ENCODE peak calls at places on chromosomes 2 and 18, in seven cellular contexts. N is prostate gland, S is NT2/D1, Q is stomach, H is cardiac muscle cell, J is epithelial cell of esophagus, P is aorta. L is an unnamed sample.

GRCh38 chr2:15788458-15789229 is 151.7 kb upstream of the MYCN start:
- DNase-seq in N (no peak), S (no peak), Q (no peak), H (no peak), J (no peak), P (no peak), L (no peak)

GRCh38 chr2:175282300-175282699 is 100.8 kb upstream of the ATP5MC3 start:
- DNase-seq in N (no peak), S (no peak), Q (no peak), H (peak), J (peak), P (no peak), L (no peak)

GRCh38 chr2:64122358-64122757 is 21.9 kb downstream of the PELI1 start:
- DNase-seq in N (no peak), S (no peak), Q (no peak), H (no peak), J (no peak), P (no peak), L (no peak)

GRCh38 chr2:11938196-11938595 is 191.8 kb downstream of the LPIN1 start:
- DNase-seq in N (peak), S (no peak), Q (peak), H (peak), J (peak), P (no peak), L (no peak)

GRCh38 chr18:66587430-66587829 is 16.5 kb downstream of the CDH19 start:
- DNase-seq in N (no peak), S (no peak), Q (no peak), H (no peak), J (peak), P (no peak), L (no peak)

GRCh38 chr18:35029770-35030169 is 11.4 kb upstream of the MAPRE2 start:
- DNase-seq in N (no peak), S (no peak), Q (no peak), H (no peak), J (no peak), P (no peak), L (no peak)

GRCh38 chr2:164815071-164815793 is 26.4 kb downstream of the COBLL1 start:
- DNase-seq in N (no peak), S (no peak), Q (no peak), H (no peak), J (no peak), P (no peak), L (no peak)

GRCh38 chr18:55320399-55321255 is 267.4 kb downstream of the TCF4 start:
- DNase-seq in N (no peak), S (no peak), Q (no peak), H (no peak), J (no peak), P (no peak), L (no peak)

GRCh38 chr18:58536534-58537271 is 92.2 kb downstream of the ALPK2 start:
- DNase-seq in N (no peak), S (no peak), Q (no peak), H (no peak), J (no peak), P (no peak), L (no peak)

GRCh38 chr2:53460347-53460746 is 307.3 kb upstream of the CHAC2 start:
- DNase-seq in N (no peak), S (no peak), Q (peak), H (no peak), J (peak), P (no peak), L (no peak)

GRCh38 chr2:229489016-229489415 is 217.9 kb upstream of the PID1 start:
- DNase-seq in N (no peak), S (no peak), Q (no peak), H (peak), J (peak), P (no peak), L (no peak)

GRCh38 chr2:239139101-239139500 is 261.7 kb downstream of the HDAC4 start:
- DNase-seq in N (no peak), S (no peak), Q (no peak), H (no peak), J (no peak), P (no peak), L (no peak)

GRCh38 chr18:36271153-36271552 is 26.4 kb upstream of the FHOD3 start:
- DNase-seq in N (no peak), S (no peak), Q (no peak), H (no peak), J (no peak), P (no peak), L (no peak)

GRCh38 chr2:157093666-157094065 is 163.8 kb upstream of the GALNT5 start:
- DNase-seq in N (no peak), S (no peak), Q (no peak), H (no peak), J (no peak), P (no peak), L (no peak)

GRCh38 chr18:34224423-34225217 is at the start of gene NOL4:
- DNase-seq in N (peak), S (peak), Q (peak), H (peak), J (peak), P (peak), L (no peak)

GRCh38 chr2:63862802-63863201 is 21.1 kb downstream of the UGP2 start:
- DNase-seq in N (no peak), S (no peak), Q (no peak), H (no peak), J (peak), P (no peak), L (no peak)

GRCh38 chr18:23515911-23516546 is 12.7 kb downstream of the RMC1 start:
- DNase-seq in N (peak), S (peak), Q (peak), H (peak), J (peak), P (peak), L (peak)

GRCh38 chr2:41527525-41528323 is 520.1 kb upstream of the PKDCC start:
- DNase-seq in N (no peak), S (no peak), Q (no peak), H (no peak), J (no peak), P (no peak), L (no peak)

GRCh38 chr2:188965147-188965546 is 9.0 kb upstream of the COL3A1 start:
- DNase-seq in N (no peak), S (no peak), Q (no peak), H (peak), J (no peak), P (no peak), L (no peak)

GRCh38 chr2:47771211-47771610 is 11.7 kb upstream of the MSH6 start:
- DNase-seq in N (no peak), S (no peak), Q (no peak), H (peak), J (peak), P (no peak), L (peak)

GRCh38 chr2:216319771-216320170 is 52.5 kb downstream of the MARCHF4 start:
- DNase-seq in N (no peak), S (peak), Q (no peak), H (no peak), J (no peak), P (no peak), L (no peak)

GRCh38 chr18:79598046-79598884 is 81.3 kb upstream of the CTDP1 start:
- DNase-seq in N (no peak), S (no peak), Q (no peak), H (no peak), J (no peak), P (peak), L (peak)

GRCh38 chr18:36412778-36413177 is 115.3 kb downstream of the FHOD3 start:
- DNase-seq in N (no peak), S (no peak), Q (no peak), H (peak), J (peak), P (no peak), L (no peak)

GRCh38 chr2:59025157-59025757 is 784.1 kb upstream of the FANCL start:
- DNase-seq in N (no peak), S (peak), Q (peak), H (peak), J (peak), P (no peak), L (no peak)

GRCh38 chr2:182592691-182593393 is 123.2 kb upstream of the DNAJC10 start:
- DNase-seq in N (no peak), S (no peak), Q (no peak), H (no peak), J (no peak), P (no peak), L (no peak)

GRCh38 chr2:28387082-28387960 is 5.3 kb upstream of the FOSL2 start:
- DNase-seq in N (no peak), S (no peak), Q (no peak), H (peak), J (peak), P (no peak), L (no peak)

GRCh38 chr2:98543214-98543613 is 65.1 kb downstream of the COA5 start:
- DNase-seq in N (no peak), S (no peak), Q (no peak), H (no peak), J (peak), P (no peak), L (no peak)

GRCh38 chr2:182867411-182868048 is 1.1 kb upstream of the FRZB start:
- DNase-seq in N (no peak), S (no peak), Q (no peak), H (no peak), J (no peak), P (no peak), L (no peak)

GRCh38 chr2:30037016-30037415 is 109.8 kb upstream of the YPEL5 start:
- DNase-seq in N (no peak), S (no peak), Q (no peak), H (no peak), J (peak), P (no peak), L (no peak)

GRCh38 chr2:29495536-29495935 is 380.3 kb downstream of the CLIP4 start:
- DNase-seq in N (no peak), S (no peak), Q (no peak), H (peak), J (peak), P (no peak), L (no peak)

GRCh38 chr2:55225481-55226020 is 6.5 kb downstream of the CLHC1 start:
- DNase-seq in N (no peak), S (peak), Q (no peak), H (no peak), J (no peak), P (no peak), L (no peak)

GRCh38 chr18:63348508-63349136 is 18.4 kb downstream of the KDSR start:
- DNase-seq in N (no peak), S (no peak), Q (no peak), H (no peak), J (no peak), P (no peak), L (no peak)

GRCh38 chr2:215565897-215566296 is 130.0 kb upstream of the FN1 start:
- DNase-seq in N (no peak), S (no peak), Q (no peak), H (no peak), J (no peak), P (no peak), L (no peak)

GRCh38 chr2:57906152-57906732 is 140.4 kb upstream of the VRK2 start:
- DNase-seq in N (no peak), S (peak), Q (no peak), H (peak), J (peak), P (no peak), L (no peak)

GRCh38 chr2:68027959-68028358 is 34.8 kb downstream of the C1D start:
- DNase-seq in N (no peak), S (no peak), Q (no peak), H (no peak), J (no peak), P (no peak), L (no peak)

GRCh38 chr2:15944325-15945017 is 4.1 kb downstream of the MYCN start:
- DNase-seq in N (no peak), S (no peak), Q (no peak), H (no peak), J (no peak), P (no peak), L (no peak)

GRCh38 chr18:43882358-43882757 is 605.1 kb upstream of the SYT4 start:
- DNase-seq in N (no peak), S (no peak), Q (no peak), H (peak), J (no peak), P (peak), L (no peak)

GRCh38 chr18:23585007-23585871 is 1.1 kb downstream of the NPC1 start:
- DNase-seq in N (peak), S (no peak), Q (no peak), H (peak), J (peak), P (no peak), L (peak)

GRCh38 chr2:59249441-59250330 is 1008.6 kb upstream of the FANCL start:
- DNase-seq in N (no peak), S (no peak), Q (no peak), H (no peak), J (peak), P (no peak), L (no peak)

DNA sequence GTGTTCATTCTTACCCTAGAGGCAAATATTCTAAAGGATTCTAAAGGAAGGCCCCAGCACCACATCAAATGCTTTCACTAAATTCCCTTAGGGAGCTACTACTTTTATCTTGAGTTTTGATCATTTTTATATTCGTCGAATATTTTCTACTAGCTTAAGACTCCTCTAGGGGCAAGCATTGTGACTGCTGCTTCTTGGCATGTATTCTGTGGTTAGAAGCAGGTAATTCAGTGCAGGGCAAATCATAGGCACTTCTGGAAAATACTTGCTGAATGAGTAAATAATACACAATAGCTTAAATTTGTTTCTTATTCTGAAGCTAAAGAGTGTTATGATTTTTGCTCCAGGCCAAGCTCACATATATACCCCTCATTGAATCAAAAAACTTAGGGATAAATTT is 136.4 kb downstream of the LRP2 start:
- DNase-seq in N (no peak), S (no peak), Q (no peak), H (no peak), J (peak), P (no peak), L (no peak)
- H3K4me3 ChIP-seq in N (no peak), S (no peak), Q (no peak), H (no peak), J (no peak), P (no peak), L (no peak)

GRCh38 chr2:128279786-128280701 is 38.6 kb downstream of the HS6ST1 start:
- DNase-seq in N (no peak), S (no peak), Q (no peak), H (no peak), J (no peak), P (peak), L (no peak)
- H3K4me3 ChIP-seq in N (no peak), S (no peak), Q (no peak), H (no peak), J (no peak), P (no peak), L (no peak)

GRCh38 chr18:48943333-48943732 is 7.4 kb downstream of the SMAD7 start:
- DNase-seq in N (no peak), S (no peak), Q (no peak), H (no peak), J (no peak), P (no peak), L (no peak)
- H3K4me3 ChIP-seq in N (no peak), S (peak), Q (peak), H (no peak), J (no peak), P (peak), L (no peak)

GRCh38 chr18:51531496-51531895 is 334.0 kb upstream of the MEX3C start:
- DNase-seq in N (no peak), S (no peak), Q (no peak), H (no peak), J (peak), P (no peak), L (no peak)

GRCh38 chr18:51540562-51540961 is 343.1 kb upstream of the MEX3C start:
- DNase-seq in N (no peak), S (no peak), Q (no peak), H (no peak), J (no peak), P (no peak), L (no peak)

GRCh38 chr18:51541230-51541629 is 343.7 kb upstream of the MEX3C start:
- DNase-seq in N (no peak), S (no peak), Q (no peak), H (no peak), J (no peak), P (no peak), L (no peak)

DNA sequence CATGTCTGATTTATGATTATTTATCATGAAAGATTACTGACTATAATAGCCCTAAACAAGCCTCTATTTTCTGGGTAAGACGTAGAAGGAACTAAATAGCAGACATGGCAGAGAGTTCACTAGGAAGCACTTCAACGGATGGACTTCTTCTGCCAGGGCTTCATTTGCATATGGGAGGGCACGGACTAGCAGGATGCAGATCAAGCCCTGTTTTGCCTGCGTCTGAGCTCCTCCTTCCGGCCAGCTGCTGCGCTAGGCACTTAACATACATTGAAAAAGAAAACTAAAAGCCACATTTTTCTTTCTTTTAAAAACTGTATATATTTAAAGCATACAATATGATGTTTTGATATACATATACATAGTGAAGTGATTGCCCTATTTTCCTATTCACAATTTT is 340.0 kb upstream of the MEX3C start:
- DNase-seq in N (no peak), S (no peak), Q (no peak), H (peak), J (peak), P (no peak), L (no peak)
- H3K4me3 ChIP-seq in N (no peak), S (no peak), Q (no peak), H (no peak), J (no peak), P (no peak), L (no peak)

GRCh38 chr2:240806459-240806858 is 13.6 kb downstream of the KIF1A start:
- DNase-seq in N (no peak), S (no peak), Q (no peak), H (no peak), J (no peak), P (no peak), L (no peak)

GRCh38 chr2:240810199-240810598 is 9.8 kb downstream of the KIF1A start:
- DNase-seq in N (no peak), S (no peak), Q (no peak), H (peak), J (no peak), P (no peak), L (no peak)

GRCh38 chr2:240809276-240809675 is 10.7 kb downstream of the KIF1A start:
- DNase-seq in N (no peak), S (no peak), Q (peak), H (no peak), J (no peak), P (no peak), L (no peak)

GRCh38 chr2:240803191-240803590 is 16.8 kb downstream of the KIF1A start:
- DNase-seq in N (no peak), S (no peak), Q (no peak), H (no peak), J (no peak), P (no peak), L (no peak)

DNA sequence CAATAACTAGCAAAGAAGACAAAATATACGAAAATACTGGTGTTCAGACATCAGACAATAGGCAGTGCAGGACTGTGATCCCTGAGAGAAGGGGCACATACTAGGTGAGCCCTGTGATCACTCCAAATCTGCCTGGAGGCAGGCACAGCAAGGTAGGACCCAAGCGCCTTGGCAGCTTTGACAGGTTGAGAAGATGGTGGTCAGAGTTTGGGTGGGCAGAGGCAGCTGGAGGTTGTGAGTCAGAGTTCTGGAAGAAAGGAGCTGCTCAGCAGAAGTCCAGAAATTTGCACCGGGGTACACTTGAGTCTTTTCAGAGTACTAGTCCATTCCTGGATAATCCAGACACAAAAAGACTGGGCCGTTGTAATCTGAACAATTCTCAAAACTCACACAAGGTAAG is 14.0 kb downstream of the KIF1A start:
- DNase-seq in N (no peak), S (no peak), Q (peak), H (no peak), J (no peak), P (no peak), L (no peak)
- H3K4me3 ChIP-seq in N (no peak), S (no peak), Q (no peak), H (no peak), J (no peak), P (no peak), L (no peak)

L was measured in uterus.